ENCODE peak calls at places on chromosomes 7 and 10, in six cellular contexts. K is AG09319, F is colonic mucosa, M is tibial artery, C is transverse colon, U is fibroblast of the aortic adventitia. T is an unnamed sample.

GRCh38 chr7:4774804-4775280 is 581 bp upstream of the AP5Z1 start:
- DNase-seq in U (peak; percentile 79), F (peak; percentile 41), M (no peak), C (no peak), K (peak; percentile 28), T (no peak)

GRCh38 chr10:102283488-102283887 is 38.2 kb downstream of the GBF1 start:
- DNase-seq in U (no peak), C (no peak), F (no peak), M (no peak), K (no peak), T (no peak)

GRCh38 chr7:145665499-145666258 is 450.9 kb upstream of the CNTNAP2 start:
- DNase-seq in M (no peak), C (no peak), U (peak; percentile 2), K (no peak), F (no peak), T (no peak)

GRCh38 chr7:42661312-42661711 is 250.6 kb downstream of the C7orf25 start:
- DNase-seq in M (no peak), F (no peak), K (peak; percentile 34), C (no peak), U (peak; percentile 79), T (no peak)

GRCh38 chr10:46560952-46561351 is 4.5 kb upstream of the GPRIN2 start:
- DNase-seq in M (peak; percentile 39), K (no peak), C (no peak), U (no peak), F (no peak), T (no peak)

GRCh38 chr10:99339077-99339476 is 9.9 kb downstream of the CNNM1 start:
- DNase-seq in U (no peak), C (no peak), F (no peak), K (no peak), M (no peak), T (no peak)

GRCh38 chr10:36608251-36608650 is 517.1 kb upstream of the ANKRD30A start:
- DNase-seq in M (no peak), C (no peak), U (peak; percentile 85), K (no peak), F (no peak), T (no peak)

GRCh38 chr7:133871757-133872156 is 255.4 kb upstream of the LRGUK start:
- DNase-seq in K (no peak), F (no peak), U (no peak), C (no peak), M (no peak), T (no peak)

GRCh38 chr7:30596721-30597120 is 2.0 kb downstream of the GARS1 start:
- DNase-seq in C (no peak), K (no peak), F (no peak), U (peak; percentile 46), M (no peak), T (no peak)

GRCh38 chr10:99808285-99808684 is 25.8 kb downstream of the ABCC2 start:
- DNase-seq in K (no peak), C (no peak), M (no peak), U (no peak), F (no peak), T (no peak)

GRCh38 chr7:50953820-50954219 is 171.1 kb upstream of the GRB10 start:
- DNase-seq in U (peak; percentile 58), M (no peak), C (no peak), F (no peak), K (no peak), T (no peak)

GRCh38 chr10:102945449-102945848 is 27.4 kb downstream of the CNNM2 start:
- DNase-seq in C (no peak), K (no peak), U (no peak), M (no peak), F (no peak), T (no peak)

DNA sequence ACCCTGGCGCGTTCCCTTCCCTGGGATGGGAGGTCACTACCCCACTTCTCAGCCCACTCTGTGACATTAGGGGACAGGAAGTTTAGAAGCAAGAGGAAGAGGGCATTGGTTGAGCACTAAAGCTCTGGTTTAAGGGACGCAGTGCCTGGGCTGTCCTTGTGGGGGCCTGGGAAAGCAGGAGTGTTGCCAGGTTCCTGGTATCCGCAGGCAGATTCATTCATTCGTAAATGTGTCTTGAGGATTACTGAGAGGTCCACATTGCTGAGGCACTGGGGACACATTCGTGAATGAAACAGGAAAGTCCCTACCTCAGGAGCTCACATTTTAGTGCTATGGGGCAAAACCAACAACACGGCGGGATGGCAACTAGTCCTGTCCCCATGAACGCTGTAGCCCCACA is 69.4 kb downstream of the COL13A1 start:
- DNase-seq in U (no peak), M (no peak), F (no peak), C (no peak), K (no peak), T (no peak)
- TF ChIP-seq CTCF in U (no peak), M (no peak), F (no peak), C (no peak), K (no peak), T (no peak)

GRCh38 chr7:38292442-38292841 is 19.0 kb upstream of the TARP start:
- DNase-seq in F (no peak), C (no peak), K (no peak), U (no peak), M (no peak), T (no peak)

GRCh38 chr7:38296059-38296857 is 22.8 kb upstream of the TARP start:
- DNase-seq in U (no peak), M (no peak), C (no peak), K (no peak), F (no peak), T (no peak)

GRCh38 chr7:38291650-38292049 is 18.2 kb upstream of the TARP start:
- DNase-seq in K (no peak), C (no peak), U (no peak), F (no peak), M (no peak), T (no peak)

GRCh38 chr7:38294926-38295325 is 21.5 kb upstream of the TARP start:
- DNase-seq in C (no peak), K (no peak), F (no peak), M (no peak), U (no peak), T (no peak)

GRCh38 chr7:38291117-38291647 is 17.7 kb upstream of the TARP start:
- DNase-seq in F (no peak), K (no peak), M (no peak), C (no peak), U (no peak), T (no peak)
- TF ChIP-seq CTCF in F (no peak), K (no peak), M (no peak), C (no peak), U (no peak), T (no peak)

GRCh38 chr10:89503633-89504345 is 31.6 kb downstream of the SLC16A12 start:
- DNase-seq in K (no peak), F (no peak), U (no peak), C (no peak), M (no peak), T (no peak)

GRCh38 chr10:89502556-89502955 is 32.8 kb downstream of the SLC16A12 start:
- DNase-seq in C (no peak), M (no peak), K (no peak), U (peak; percentile 73), F (no peak), T (no peak)

GRCh38 chr10:89504691-89505090 is 30.7 kb downstream of the SLC16A12 start:
- DNase-seq in K (no peak), C (no peak), F (no peak), U (no peak), M (no peak), T (no peak)

GRCh38 chr10:89503151-89503550 is 32.2 kb downstream of the SLC16A12 start:
- DNase-seq in C (no peak), M (no peak), F (no peak), K (no peak), U (no peak), T (no peak)

GRCh38 chr10:89505606-89506005 is 29.8 kb downstream of the SLC16A12 start:
- DNase-seq in U (no peak), F (no peak), K (no peak), M (no peak), C (no peak), T (no peak)
- TF ChIP-seq CTCF in U (no peak), F (no peak), K (no peak), M (no peak), C (no peak), T (no peak)

GRCh38 chr7:110205899-110206298 is 885.0 kb upstream of the LRRN3 start:
- DNase-seq in M (no peak), K (no peak), U (no peak), F (no peak), C (no peak), T (no peak)

DNA sequence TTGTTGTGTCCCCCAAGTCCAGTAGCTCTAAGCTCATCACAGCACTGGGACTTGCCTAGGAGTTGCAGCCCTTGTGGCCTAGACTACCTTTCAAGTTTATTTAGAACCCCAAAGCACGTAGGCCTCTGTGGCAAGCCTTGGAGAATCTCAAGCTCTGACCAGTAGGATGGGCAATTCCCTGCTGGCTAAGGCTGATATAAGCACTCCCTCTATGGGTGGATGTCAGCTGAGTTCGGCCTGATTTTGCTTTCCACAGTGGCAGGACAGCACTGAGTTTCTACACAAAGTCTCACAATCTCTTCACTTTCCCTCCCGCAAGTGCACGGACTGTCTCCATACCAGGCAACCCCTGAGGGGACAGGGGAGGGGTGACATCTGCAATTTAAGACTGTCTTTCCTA is 886.4 kb upstream of the LRRN3 start:
- DNase-seq in M (no peak), C (no peak), U (no peak), K (no peak), F (no peak), T (no peak)
- TF ChIP-seq CTCF in M (no peak), C (no peak), U (no peak), K (no peak), F (no peak), T (no peak)

DNA sequence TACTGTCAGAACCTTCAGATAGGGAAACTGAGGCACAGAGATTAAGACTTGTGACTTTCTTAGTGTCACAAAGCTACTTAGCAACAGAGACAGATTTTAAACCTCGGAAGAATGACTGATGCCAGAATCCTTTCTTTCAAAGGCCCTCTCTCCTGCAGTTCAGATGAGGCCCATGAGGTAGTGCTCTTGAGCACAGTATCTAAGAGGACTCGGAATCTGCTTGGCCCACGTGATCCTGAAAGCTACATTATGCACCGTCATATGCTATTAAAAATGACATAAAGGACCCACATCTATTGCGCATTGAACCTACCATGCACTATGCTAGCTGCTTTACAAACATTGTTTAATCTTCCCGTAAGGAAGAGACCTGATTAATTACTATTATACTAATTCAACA is 355.9 kb downstream of the SFMBT2 start:
- DNase-seq in F (no peak), U (no peak), C (no peak), K (no peak), M (no peak), T (no peak)
- TF ChIP-seq CTCF in F (no peak), U (peak; percentile 11), C (no peak), K (no peak), M (no peak), T (no peak)

T was measured in omental fat pad.